ENCODE peak calls at places on chromosomes 16 and 17, in nine cellular contexts. P is KG1, E is T-helper 1 cell, F is fibroblast of mammary gland, L is GF-D8, C is lower lobe of right lung, K is NCI-H524, H is RPMI8226, Z is nephron progenitor cell. J is an unnamed sample.

GRCh38 chr17:4898351-4898750 is 985 bp upstream of the C17orf107 start:
- DNase-seq in K (no peak), H (no peak), L (no peak), C (no peak), E (no peak), P (no peak), F (no peak), Z (no peak), J (no peak)

GRCh38 chr16:12067714-12068401 is 91.3 kb downstream of the SNX29 start:
- DNase-seq in L (no peak), P (peak), K (peak), H (peak), F (peak), C (no peak), Z (peak), E (peak), J (no peak)

GRCh38 chr17:49545007-49545660 is 30.5 kb upstream of the NXPH3 start:
- DNase-seq in K (no peak), Z (no peak), L (no peak), E (no peak), H (no peak), F (no peak), C (no peak), P (no peak), J (no peak)

GRCh38 chr17:17189559-17189958 is 16.6 kb downstream of the PLD6 start:
- DNase-seq in K (no peak), F (no peak), L (no peak), C (no peak), H (no peak), P (no peak), Z (no peak), E (no peak), J (no peak)

GRCh38 chr17:46942441-46943217 is 19.7 kb downstream of the GOSR2 start:
- DNase-seq in L (peak), E (no peak), P (peak), C (peak), K (peak), Z (peak), F (peak), H (peak), J (no peak)

GRCh38 chr17:76278952-76279741 is 14.0 kb downstream of the UBALD2 start:
- DNase-seq in H (peak), L (peak), E (peak), P (peak), Z (peak), K (peak), C (peak), F (peak), J (no peak)

GRCh38 chr17:32341141-32341856 is 674 bp downstream of the C17orf75 start:
- DNase-seq in H (peak), K (peak), F (peak), Z (no peak), C (no peak), L (no peak), E (peak), P (peak), J (no peak)

GRCh38 chr17:74454197-74455024 is 12.0 kb upstream of the CD300A start:
- DNase-seq in H (no peak), E (peak), F (peak), P (peak), K (peak), Z (peak), L (peak), C (peak), J (no peak)

GRCh38 chr16:48321307-48322036 is 63.7 kb downstream of the SIAH1 start:
- DNase-seq in K (no peak), H (no peak), E (no peak), C (no peak), Z (no peak), L (no peak), F (peak), P (no peak), J (no peak)

GRCh38 chr17:61805399-61805798 is 57.9 kb downstream of the BRIP1 start:
- DNase-seq in L (no peak), H (no peak), Z (no peak), E (no peak), P (no peak), C (no peak), K (no peak), F (peak), J (no peak)

GRCh38 chr16:74169687-74170522 is 126.7 kb upstream of the PSMD7 start:
- DNase-seq in E (no peak), K (no peak), L (no peak), H (no peak), F (peak), Z (no peak), C (no peak), P (no peak), J (no peak)

GRCh38 chr17:61048398-61049106 is 351.1 kb upstream of the TBX2 start:
- DNase-seq in F (no peak), H (peak), E (no peak), C (no peak), K (no peak), Z (no peak), L (no peak), P (no peak), J (no peak)

GRCh38 chr17:58317421-58318064 is 11.1 kb downstream of the TSPOAP1 start:
- DNase-seq in L (no peak), P (peak), E (peak), F (peak), H (peak), K (peak), C (no peak), Z (peak), J (no peak)

GRCh38 chr16:67562526-67562917 is at the start of gene CTCF:
- DNase-seq in Z (peak), E (peak), H (peak), P (peak), K (peak), C (peak), L (peak), F (peak), J (peak)

GRCh38 chr16:85187002-85187401 is 74.7 kb upstream of the CIBAR2 start:
- DNase-seq in E (no peak), P (no peak), H (no peak), K (no peak), F (peak), Z (no peak), L (no peak), C (no peak), J (no peak)

GRCh38 chr17:40726919-40727318 is 23.4 kb upstream of the KRT24 start:
- DNase-seq in H (no peak), K (no peak), C (no peak), E (no peak), F (peak), P (no peak), L (no peak), Z (no peak), J (no peak)

GRCh38 chr17:31424944-31425582 is 33.6 kb downstream of the RAB11FIP4 start:
- DNase-seq in K (peak), P (no peak), F (peak), L (no peak), Z (peak), C (no peak), E (no peak), H (no peak), J (no peak)

GRCh38 chr16:28984619-28985135 is at the start of gene LAT:
- DNase-seq in Z (no peak), P (no peak), C (no peak), K (no peak), L (peak), H (peak), E (peak), F (peak), J (no peak)

GRCh38 chr17:43611230-43611969 is 50.3 kb downstream of the MEOX1 start:
- DNase-seq in Z (no peak), F (no peak), H (no peak), L (no peak), E (no peak), P (no peak), C (no peak), K (no peak), J (no peak)

GRCh38 chr17:50498021-50498874 is 10.0 kb upstream of the MYCBPAP start:
- DNase-seq in C (no peak), H (no peak), E (no peak), L (no peak), F (no peak), Z (no peak), K (no peak), P (no peak), J (no peak)

J was measured in SIG-M5.